ENCODE peak calls at places on chromosomes 13 and 19, in seven cellular contexts. Q is hepatocyte; N is neuronal stem cell; L is CD8-positive, alpha-beta memory T cell; H is DND-41; J is iPS DF 6.9; D is RWPE2. A is an unnamed sample. For H3K27me3, the result is how much of the 10 kb centered on the place peaks cover.

GRCh38 chr19:28313633-28314032 is 899.3 kb downstream of the UQCRFS1 start:
- DNase-seq in Q (no peak), N (no peak), L (no peak), H (no peak), J (no peak), D (no peak), A (no peak)

GRCh38 chr19:37869766-37870340 is 36.5 kb downstream of the WDR87 start:
- DNase-seq in Q (no peak), N (no peak), L (no peak), H (no peak), J (no peak), D (no peak), A (no peak)

GRCh38 chr19:41616785-41617621 is 9.9 kb downstream of the CEACAM4 start:
- DNase-seq in Q (peak), N (no peak), L (no peak), H (peak), J (no peak), D (no peak), A (peak)

GRCh38 chr13:20006206-20006605 is 47.7 kb downstream of the ZMYM2 start:
- DNase-seq in Q (no peak), N (no peak), L (no peak), H (no peak), J (no peak), D (no peak), A (no peak)

GRCh38 chr13:58712191-58712590 is 1080.6 kb downstream of the PCDH17 start:
- DNase-seq in Q (no peak), N (peak), L (no peak), H (no peak), J (peak), D (no peak), A (no peak)

GRCh38 chr13:35770756-35771291 is 294.3 kb upstream of the MAB21L1 start:
- DNase-seq in Q (no peak), N (no peak), L (no peak), H (no peak), J (no peak), D (no peak), A (no peak)

GRCh38 chr13:71625694-71626093 is 241.3 kb downstream of the DACH1 start:
- DNase-seq in Q (no peak), N (no peak), L (no peak), H (no peak), J (no peak), D (no peak), A (no peak)

GRCh38 chr13:95564091-95564490 is 11.6 kb downstream of the CLDN10 start:
- DNase-seq in Q (no peak), N (no peak), L (no peak), H (no peak), J (no peak), D (no peak), A (no peak)

GRCh38 chr13:57425531-57425930 is 206.0 kb upstream of the PCDH17 start:
- DNase-seq in Q (no peak), N (no peak), L (no peak), H (no peak), J (no peak), D (no peak), A (no peak)

GRCh38 chr19:48102870-48103751 is 7.5 kb downstream of the PLA2G4C start:
- DNase-seq in Q (peak), N (peak), L (no peak), H (peak), J (peak), D (no peak), A (peak)

GRCh38 chr13:91632071-91632470 is 233.7 kb downstream of the GPC5 start:
- DNase-seq in Q (no peak), N (no peak), L (no peak), H (no peak), J (no peak), D (no peak), A (no peak)

GRCh38 chr13:37490176-37490575 is 108.4 kb downstream of the POSTN start:
- DNase-seq in Q (no peak), N (no peak), L (no peak), H (no peak), J (no peak), D (no peak), A (no peak)

GRCh38 chr13:97895383-97895782 is 58.1 kb upstream of the IPO5 start:
- DNase-seq in Q (no peak), N (no peak), L (no peak), H (no peak), J (no peak), D (no peak), A (no peak)

GRCh38 chr19:30068528-30069395 is 126.7 kb downstream of the URI1 start:
- DNase-seq in Q (no peak), N (no peak), L (no peak), H (no peak), J (no peak), D (no peak), A (no peak)

GRCh38 chr13:43126420-43126819 is 103.0 kb downstream of the DNAJC15 start:
- DNase-seq in Q (no peak), N (no peak), L (no peak), H (no peak), J (no peak), D (no peak), A (no peak)

GRCh38 chr13:80835902-80836301 is 495.0 kb upstream of the SPRY2 start:
- DNase-seq in Q (no peak), N (no peak), L (no peak), H (no peak), J (no peak), D (no peak), A (no peak)

GRCh38 chr13:100184095-100184494 is 95.2 kb downstream of the PCCA start:
- DNase-seq in Q (no peak), N (no peak), L (no peak), H (no peak), J (no peak), D (no peak), A (no peak)

GRCh38 chr19:5321851-5322681 is 18.5 kb downstream of the PTPRS start:
- DNase-seq in Q (no peak), N (no peak), L (no peak), H (no peak), J (no peak), D (no peak), A (no peak)

GRCh38 chr19:18644144-18645034 is 7.6 kb downstream of the KLHL26 start:
- DNase-seq in Q (no peak), N (no peak), L (no peak), H (no peak), J (no peak), D (no peak), A (no peak)

GRCh38 chr13:24032252-24032651 is 128.3 kb upstream of the SPATA13 start:
- DNase-seq in Q (no peak), N (no peak), L (no peak), H (no peak), J (no peak), D (no peak), A (no peak)

GRCh38 chr19:4415352-4415751 is 12.9 kb downstream of the CHAF1A start:
- DNase-seq in Q (no peak), N (no peak), L (no peak), H (no peak), J (no peak), D (no peak), A (no peak)

GRCh38 chr13:96958286-96958891 is 35.9 kb downstream of the OXGR1 start:
- DNase-seq in Q (peak), N (peak), L (no peak), H (no peak), J (no peak), D (no peak), A (peak)

GRCh38 chr13:30895773-30896172 is 10.3 kb upstream of the MEDAG start:
- DNase-seq in Q (peak), N (no peak), L (no peak), H (no peak), J (no peak), D (no peak), A (no peak)

GRCh38 chr19:11499890-11500420 is 5.7 kb downstream of the ZNF653 start:
- DNase-seq in Q (no peak), N (no peak), L (no peak), H (no peak), J (no peak), D (no peak), A (no peak)

GRCh38 chr13:105121221-105121620 is 1414.2 kb downstream of the EFNB2 start:
- DNase-seq in Q (no peak), N (no peak), L (no peak), H (no peak), J (no peak), D (no peak), A (no peak)
- H3K4me3 ChIP-seq in Q (no peak), N (no peak), L (no peak), H (no peak), J (no peak), D (no peak), A (no peak)

GRCh38 chr13:44433863-44434262 is 60.2 kb downstream of the SERP2 start:
- DNase-seq in Q (no peak), N (no peak), L (no peak), H (no peak), J (no peak), D (no peak), A (no peak)

GRCh38 chr13:44435142-44435982 is 61.7 kb downstream of the SERP2 start:
- DNase-seq in Q (peak), N (peak), L (peak), H (peak), J (peak), D (peak), A (peak)

GRCh38 chr13:44436589-44437337 is 63.1 kb downstream of the SERP2 start:
- DNase-seq in Q (peak), N (peak), L (peak), H (peak), J (peak), D (peak), A (peak)

GRCh38 chr13:44432595-44432994 is 59.0 kb downstream of the SERP2 start:
- DNase-seq in Q (no peak), N (no peak), L (no peak), H (no peak), J (no peak), D (no peak), A (no peak)

DNA sequence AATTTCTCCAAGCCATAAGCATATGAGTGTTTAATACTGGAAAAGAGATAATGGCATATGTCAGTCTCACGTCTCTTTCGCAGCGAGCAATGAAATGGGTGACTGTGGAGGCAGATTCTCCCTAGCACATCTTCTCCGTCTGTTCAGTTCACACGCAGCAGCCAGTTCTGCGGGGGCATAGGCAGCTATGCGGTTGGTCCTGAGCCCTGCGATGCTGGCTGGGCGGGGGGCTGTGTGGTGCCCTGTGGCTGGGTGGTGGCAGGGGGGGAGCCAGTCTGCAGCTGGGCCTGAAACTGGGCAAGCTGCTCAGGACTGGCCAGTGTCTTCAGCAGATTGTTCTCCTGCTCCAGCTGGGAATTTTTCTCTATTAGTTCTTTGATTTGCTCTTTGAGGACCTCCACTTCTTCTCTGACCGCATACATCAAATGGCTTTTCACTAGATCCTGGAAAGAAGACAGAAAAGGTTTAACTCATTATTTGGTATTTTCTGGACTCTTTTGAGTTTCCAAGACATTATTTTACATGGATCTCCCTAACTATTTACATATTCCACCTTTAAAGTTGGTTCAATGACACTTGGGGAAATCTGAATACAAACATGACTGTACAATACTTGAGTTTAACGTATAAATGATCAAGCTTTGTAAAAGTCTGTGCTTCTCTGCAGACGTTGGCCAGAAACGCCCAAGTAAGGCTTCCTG is 61.0 kb downstream of the SERP2 start:
- DNase-seq in Q (no peak), N (no peak), L (no peak), H (no peak), J (no peak), D (no peak), A (no peak)
- H3K27ac ChIP-seq in Q (peak), N (no peak), L (peak), H (peak), J (no peak), D (peak), A (peak)

GRCh38 chr13:48234652-48235099 is 1.7 kb downstream of the ITM2B start:
- DNase-seq in Q (no peak), N (no peak), L (no peak), H (no peak), J (no peak), D (no peak), A (no peak)

GRCh38 chr13:48235814-48236135 is 2.8 kb downstream of the ITM2B start:
- DNase-seq in Q (no peak), N (no peak), L (no peak), H (no peak), J (no peak), D (no peak), A (no peak)

GRCh38 chr13:48236528-48237353 is 3.7 kb downstream of the ITM2B start:
- DNase-seq in Q (no peak), N (no peak), L (peak), H (no peak), J (no peak), D (no peak), A (no peak)

GRCh38 chr13:48233886-48234488 is 981 bp downstream of the ITM2B start:
- DNase-seq in Q (peak), N (no peak), L (no peak), H (no peak), J (no peak), D (no peak), A (no peak)

DNA sequence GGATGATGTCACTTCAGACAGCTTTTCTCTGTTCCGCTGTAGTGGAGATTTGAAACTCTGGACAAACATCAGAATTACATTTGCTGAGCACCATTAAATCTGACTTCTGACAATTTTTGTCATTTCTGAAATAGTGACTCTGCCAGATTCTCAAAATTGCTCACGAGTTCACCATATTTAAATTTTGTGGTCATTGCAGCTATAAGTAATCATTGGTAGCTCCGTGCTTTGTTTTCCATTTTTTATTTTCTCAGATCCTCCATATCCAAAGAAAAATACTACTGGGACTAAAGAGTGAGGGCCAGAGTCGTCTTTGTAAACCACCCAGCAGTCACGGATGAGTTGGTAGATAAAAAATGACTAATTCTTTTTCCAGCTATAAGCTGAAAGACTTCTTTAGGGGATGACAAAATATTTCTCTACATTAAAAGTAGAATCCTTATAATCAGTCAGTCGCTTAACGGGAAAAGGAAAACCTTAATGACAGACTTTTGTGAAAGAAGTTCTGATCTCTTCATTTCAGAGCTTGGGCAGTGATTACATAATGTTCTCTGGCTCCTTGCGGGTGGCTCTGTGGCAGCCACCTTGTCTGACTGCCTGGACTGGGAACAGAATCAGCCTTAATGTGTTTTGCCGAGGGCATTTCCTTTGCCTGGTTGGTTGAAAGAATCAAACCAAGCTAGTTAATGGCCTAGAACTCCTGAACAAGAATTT is 2.3 kb downstream of the ITM2B start:
- DNase-seq in Q (peak), N (no peak), L (no peak), H (peak), J (no peak), D (no peak), A (peak)
- H3K27me3 ChIP-seq in Q (under half), N (under half), L (under half), H (under half), J (under half), D (under half), A (under half)

GRCh38 chr13:90414691-90415596 is 932.5 kb upstream of the MIR17HG start:
- DNase-seq in Q (no peak), N (no peak), L (no peak), H (no peak), J (no peak), D (no peak), A (peak)
- H3K4me3 ChIP-seq in Q (no peak), N (no peak), L (no peak), H (no peak), J (no peak), D (no peak), A (no peak)

GRCh38 chr13:49935171-49936084 is 712 bp downstream of the SPRYD7 start:
- DNase-seq in Q (peak), N (peak), L (peak), H (no peak), J (peak), D (peak), A (peak)
- H3K27ac ChIP-seq in Q (peak), N (peak), L (peak), H (no peak), J (no peak), D (peak), A (peak)

GRCh38 chr13:112966776-112967175 is 2.2 kb upstream of the MCF2L start:
- DNase-seq in Q (no peak), N (no peak), L (no peak), H (no peak), J (no peak), D (peak), A (no peak)

GRCh38 chr13:112965103-112965502 is 3.9 kb upstream of the MCF2L start:
- DNase-seq in Q (no peak), N (no peak), L (no peak), H (no peak), J (no peak), D (peak), A (no peak)

GRCh38 chr13:112967666-112968379 is 1.2 kb upstream of the MCF2L start:
- DNase-seq in Q (no peak), N (peak), L (no peak), H (no peak), J (no peak), D (peak), A (no peak)

GRCh38 chr13:112963641-112964040 is 5.4 kb upstream of the MCF2L start:
- DNase-seq in Q (no peak), N (no peak), L (no peak), H (no peak), J (no peak), D (peak), A (no peak)

DNA sequence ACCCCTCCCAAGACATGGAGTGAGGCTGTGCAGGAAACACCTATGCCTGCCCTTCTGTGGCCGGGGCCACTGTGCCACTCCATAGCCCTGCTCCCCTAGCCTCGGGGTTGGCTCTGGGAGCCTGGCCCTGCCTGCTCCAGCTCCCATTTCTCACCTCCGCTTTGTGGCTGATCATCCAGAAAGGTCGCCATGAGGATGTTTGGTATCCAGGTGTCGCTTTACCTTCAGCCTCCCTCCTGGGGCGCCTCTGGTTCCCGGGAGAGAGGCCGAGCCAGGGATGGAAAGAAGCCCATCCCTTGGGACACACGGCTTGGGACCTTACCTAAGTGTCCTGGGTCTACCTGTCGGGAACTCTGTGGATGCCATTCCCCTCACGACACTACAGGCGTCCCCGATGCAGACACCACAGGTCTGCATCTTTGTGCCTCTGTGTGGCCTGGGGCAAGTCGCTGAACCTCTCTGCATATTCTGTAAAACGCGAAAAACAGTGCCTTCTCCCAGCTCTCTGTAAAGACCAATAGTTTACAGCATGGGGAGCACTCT is 3.4 kb upstream of the MCF2L start:
- DNase-seq in Q (no peak), N (no peak), L (no peak), H (no peak), J (no peak), D (peak), A (no peak)
- H3K27me3 ChIP-seq in Q (under half), N (under half), L (under half), H (under half), J (under half), D (under half), A (under half)

GRCh38 chr13:101875091-101875490 is 422.6 kb downstream of the ITGBL1 start:
- DNase-seq in Q (peak), N (no peak), L (no peak), H (no peak), J (no peak), D (no peak), A (no peak)
- H3K4me3 ChIP-seq in Q (no peak), N (no peak), L (no peak), H (no peak), J (no peak), D (no peak), A (no peak)

GRCh38 chr19:15316498-15316897 is 15.8 kb downstream of the BRD4 start:
- DNase-seq in Q (no peak), N (no peak), L (peak), H (no peak), J (no peak), D (no peak), A (no peak)
- H3K27ac ChIP-seq in Q (peak), N (no peak), L (no peak), H (no peak), J (no peak), D (peak), A (no peak)

GRCh38 chr19:46033401-46033800 is 7.4 kb downstream of the IGFL4 start:
- DNase-seq in Q (no peak), N (no peak), L (no peak), H (no peak), J (no peak), D (no peak), A (no peak)
- H3K27me3 ChIP-seq in Q (under half), N (under half), L (under half), H (under half), J (under half), D (under half), A (under half)

GRCh38 chr19:51352783-51353360 is 10.9 kb upstream of the VSIG10L start:
- DNase-seq in Q (no peak), N (no peak), L (no peak), H (no peak), J (no peak), D (no peak), A (no peak)

GRCh38 chr19:51354742-51355148 is 11.4 kb downstream of the ETFB start:
- DNase-seq in Q (peak), N (peak), L (peak), H (peak), J (no peak), D (no peak), A (peak)

GRCh38 chr19:51356159-51356801 is 9.9 kb downstream of the ETFB start:
- DNase-seq in Q (no peak), N (no peak), L (no peak), H (no peak), J (no peak), D (no peak), A (no peak)

GRCh38 chr19:51351266-51351990 is 9.5 kb upstream of the VSIG10L start:
- DNase-seq in Q (no peak), N (no peak), L (no peak), H (no peak), J (no peak), D (no peak), A (no peak)

GRCh38 chr19:51354103-51354741 is 12.0 kb downstream of the ETFB start:
- DNase-seq in Q (peak), N (no peak), L (no peak), H (no peak), J (no peak), D (no peak), A (peak)
- H3K4me3 ChIP-seq in Q (no peak), N (peak), L (no peak), H (no peak), J (no peak), D (no peak), A (no peak)

A was measured in SJCRH30.